ENCODE peak calls at places on chromosomes 3 and 15, in ten cellular contexts. One of them, this sample, is unnamed.

GRCh38 chr15:65494066-65494465 is 23.4 kb downstream of the DPP8 start:
- DNase-seq in Right ventricle myocardium superior: no peak
- DNase-seq in choroid plexus epithelial cell: no peak
- DNase-seq in endothelial cell: no peak
- DNase-seq in HuH-7: no peak
- DNase-seq in pancreas: no peak
- DNase-seq in left ventricle myocardium inferior: no peak
- DNase-seq in NCI-H1105: no peak
- DNase-seq in astrocyte of the spinal cord: no peak
- DNase-seq in stimulated activated naive B cell treated with anti-CD40 and anti-IgM and Interleukin-4, amounts not matched to agents 10 μg/mL and 1 μg/mL and 100 μg/mL, for 72 hours: no peak
- DNase-seq in this sample: no peak

GRCh38 chr3:48431224-48432029 is 1.5 kb upstream of the PLXNB1 start:
- DNase-seq in Right ventricle myocardium superior: peak; percentile 22
- DNase-seq in choroid plexus epithelial cell: no peak
- DNase-seq in endothelial cell: no peak
- DNase-seq in HuH-7: no peak
- DNase-seq in pancreas: no peak
- DNase-seq in left ventricle myocardium inferior: no peak
- DNase-seq in NCI-H1105: no peak
- DNase-seq in astrocyte of the spinal cord: no peak
- DNase-seq in stimulated activated naive B cell treated with anti-CD40 and anti-IgM and Interleukin-4, amounts not matched to agents 10 μg/mL and 1 μg/mL and 100 μg/mL, for 72 hours: no peak
- DNase-seq in this sample: no peak

GRCh38 chr3:89025185-89025584 is 82.2 kb upstream of the EPHA3 start:
- DNase-seq in Right ventricle myocardium superior: no peak
- DNase-seq in choroid plexus epithelial cell: peak; percentile 54
- DNase-seq in endothelial cell: no peak
- DNase-seq in HuH-7: no peak
- DNase-seq in pancreas: no peak
- DNase-seq in left ventricle myocardium inferior: no peak
- DNase-seq in NCI-H1105: peak; percentile 51
- DNase-seq in astrocyte of the spinal cord: peak; percentile 87
- DNase-seq in stimulated activated naive B cell treated with anti-CD40 and anti-IgM and Interleukin-4, amounts not matched to agents 10 μg/mL and 1 μg/mL and 100 μg/mL, for 72 hours: no peak
- DNase-seq in this sample: peak; percentile 44

GRCh38 chr3:164332856-164333802 is 745.2 kb downstream of the SI start:
- DNase-seq in Right ventricle myocardium superior: no peak
- DNase-seq in choroid plexus epithelial cell: peak; percentile 20
- DNase-seq in endothelial cell: no peak
- DNase-seq in HuH-7: no peak
- DNase-seq in pancreas: no peak
- DNase-seq in left ventricle myocardium inferior: no peak
- DNase-seq in NCI-H1105: no peak
- DNase-seq in astrocyte of the spinal cord: peak; percentile 20
- DNase-seq in stimulated activated naive B cell treated with anti-CD40 and anti-IgM and Interleukin-4, amounts not matched to agents 10 μg/mL and 1 μg/mL and 100 μg/mL, for 72 hours: no peak
- DNase-seq in this sample: no peak

GRCh38 chr3:1960506-1960905 is 138.2 kb upstream of the CNTN4 start:
- DNase-seq in Right ventricle myocardium superior: no peak
- DNase-seq in choroid plexus epithelial cell: no peak
- DNase-seq in endothelial cell: no peak
- DNase-seq in HuH-7: no peak
- DNase-seq in pancreas: no peak
- DNase-seq in left ventricle myocardium inferior: no peak
- DNase-seq in NCI-H1105: no peak
- DNase-seq in astrocyte of the spinal cord: no peak
- DNase-seq in stimulated activated naive B cell treated with anti-CD40 and anti-IgM and Interleukin-4, amounts not matched to agents 10 μg/mL and 1 μg/mL and 100 μg/mL, for 72 hours: no peak
- DNase-seq in this sample: no peak

GRCh38 chr3:45779746-45780735 is 16.3 kb downstream of the SLC6A20 start:
- DNase-seq in Right ventricle myocardium superior: no peak
- DNase-seq in choroid plexus epithelial cell: no peak
- DNase-seq in endothelial cell: no peak
- DNase-seq in HuH-7: no peak
- DNase-seq in pancreas: no peak
- DNase-seq in left ventricle myocardium inferior: no peak
- DNase-seq in NCI-H1105: no peak
- DNase-seq in astrocyte of the spinal cord: no peak
- DNase-seq in stimulated activated naive B cell treated with anti-CD40 and anti-IgM and Interleukin-4, amounts not matched to agents 10 μg/mL and 1 μg/mL and 100 μg/mL, for 72 hours: no peak
- DNase-seq in this sample: no peak

GRCh38 chr3:30455840-30456239 is 150.6 kb upstream of the TGFBR2 start:
- DNase-seq in Right ventricle myocardium superior: peak; percentile 46
- DNase-seq in choroid plexus epithelial cell: no peak
- DNase-seq in endothelial cell: no peak
- DNase-seq in HuH-7: no peak
- DNase-seq in pancreas: no peak
- DNase-seq in left ventricle myocardium inferior: peak; percentile 35
- DNase-seq in NCI-H1105: no peak
- DNase-seq in astrocyte of the spinal cord: no peak
- DNase-seq in stimulated activated naive B cell treated with anti-CD40 and anti-IgM and Interleukin-4, amounts not matched to agents 10 μg/mL and 1 μg/mL and 100 μg/mL, for 72 hours: no peak
- DNase-seq in this sample: no peak

GRCh38 chr15:89085289-89085906 is 2.9 kb upstream of the ABHD2 start:
- DNase-seq in Right ventricle myocardium superior: no peak
- DNase-seq in choroid plexus epithelial cell: no peak
- DNase-seq in endothelial cell: no peak
- DNase-seq in HuH-7: no peak
- DNase-seq in pancreas: no peak
- DNase-seq in left ventricle myocardium inferior: no peak
- DNase-seq in NCI-H1105: no peak
- DNase-seq in astrocyte of the spinal cord: no peak
- DNase-seq in stimulated activated naive B cell treated with anti-CD40 and anti-IgM and Interleukin-4, amounts not matched to agents 10 μg/mL and 1 μg/mL and 100 μg/mL, for 72 hours: no peak
- DNase-seq in this sample: no peak

GRCh38 chr15:90594297-90594696 is 64.6 kb downstream of the CRTC3 start:
- DNase-seq in Right ventricle myocardium superior: peak; percentile 84
- DNase-seq in choroid plexus epithelial cell: no peak
- DNase-seq in endothelial cell: no peak
- DNase-seq in HuH-7: no peak
- DNase-seq in pancreas: peak; percentile 71
- DNase-seq in left ventricle myocardium inferior: peak; percentile 68
- DNase-seq in NCI-H1105: no peak
- DNase-seq in astrocyte of the spinal cord: no peak
- DNase-seq in stimulated activated naive B cell treated with anti-CD40 and anti-IgM and Interleukin-4, amounts not matched to agents 10 μg/mL and 1 μg/mL and 100 μg/mL, for 72 hours: peak; percentile 71
- DNase-seq in this sample: no peak

GRCh38 chr3:133209871-133210550 is 171.8 kb downstream of the TMEM108 start:
- DNase-seq in Right ventricle myocardium superior: no peak
- DNase-seq in choroid plexus epithelial cell: no peak
- DNase-seq in endothelial cell: no peak
- DNase-seq in HuH-7: no peak
- DNase-seq in pancreas: no peak
- DNase-seq in left ventricle myocardium inferior: no peak
- DNase-seq in NCI-H1105: no peak
- DNase-seq in astrocyte of the spinal cord: peak; percentile 56
- DNase-seq in stimulated activated naive B cell treated with anti-CD40 and anti-IgM and Interleukin-4, amounts not matched to agents 10 μg/mL and 1 μg/mL and 100 μg/mL, for 72 hours: no peak
- DNase-seq in this sample: peak; percentile 16

GRCh38 chr15:67397139-67397538 is 123.8 kb upstream of the C15orf61 start:
- DNase-seq in Right ventricle myocardium superior: no peak
- DNase-seq in choroid plexus epithelial cell: peak; percentile 13
- DNase-seq in endothelial cell: no peak
- DNase-seq in HuH-7: no peak
- DNase-seq in pancreas: no peak
- DNase-seq in left ventricle myocardium inferior: no peak
- DNase-seq in NCI-H1105: no peak
- DNase-seq in astrocyte of the spinal cord: no peak
- DNase-seq in stimulated activated naive B cell treated with anti-CD40 and anti-IgM and Interleukin-4, amounts not matched to agents 10 μg/mL and 1 μg/mL and 100 μg/mL, for 72 hours: no peak
- DNase-seq in this sample: no peak

GRCh38 chr3:177979684-177980083 is 556.6 kb upstream of the KCNMB2 start:
- DNase-seq in Right ventricle myocardium superior: no peak
- DNase-seq in choroid plexus epithelial cell: no peak
- DNase-seq in endothelial cell: no peak
- DNase-seq in HuH-7: no peak
- DNase-seq in pancreas: no peak
- DNase-seq in left ventricle myocardium inferior: no peak
- DNase-seq in NCI-H1105: no peak
- DNase-seq in astrocyte of the spinal cord: no peak
- DNase-seq in stimulated activated naive B cell treated with anti-CD40 and anti-IgM and Interleukin-4, amounts not matched to agents 10 μg/mL and 1 μg/mL and 100 μg/mL, for 72 hours: no peak
- DNase-seq in this sample: no peak

GRCh38 chr3:195854628-195855300 is 43.0 kb upstream of the MUC4 start:
- DNase-seq in Right ventricle myocardium superior: peak; percentile 30
- DNase-seq in choroid plexus epithelial cell: no peak
- DNase-seq in endothelial cell: no peak
- DNase-seq in HuH-7: no peak
- DNase-seq in pancreas: no peak
- DNase-seq in left ventricle myocardium inferior: no peak
- DNase-seq in NCI-H1105: no peak
- DNase-seq in astrocyte of the spinal cord: no peak
- DNase-seq in stimulated activated naive B cell treated with anti-CD40 and anti-IgM and Interleukin-4, amounts not matched to agents 10 μg/mL and 1 μg/mL and 100 μg/mL, for 72 hours: no peak
- DNase-seq in this sample: no peak

GRCh38 chr3:144652573-144652972 is 681.0 kb downstream of the DIPK2A start:
- DNase-seq in Right ventricle myocardium superior: no peak
- DNase-seq in choroid plexus epithelial cell: peak; percentile 69
- DNase-seq in endothelial cell: no peak
- DNase-seq in HuH-7: no peak
- DNase-seq in pancreas: no peak
- DNase-seq in left ventricle myocardium inferior: no peak
- DNase-seq in NCI-H1105: no peak
- DNase-seq in astrocyte of the spinal cord: no peak
- DNase-seq in stimulated activated naive B cell treated with anti-CD40 and anti-IgM and Interleukin-4, amounts not matched to agents 10 μg/mL and 1 μg/mL and 100 μg/mL, for 72 hours: no peak
- DNase-seq in this sample: peak; percentile 77

GRCh38 chr3:55486101-55486856 is 827 bp downstream of the WNT5A start:
- DNase-seq in Right ventricle myocardium superior: peak; percentile 84
- DNase-seq in choroid plexus epithelial cell: peak; percentile 86
- DNase-seq in endothelial cell: peak; percentile 50
- DNase-seq in HuH-7: no peak
- DNase-seq in pancreas: peak; percentile 80
- DNase-seq in left ventricle myocardium inferior: peak; percentile 70
- DNase-seq in NCI-H1105: peak; percentile 45
- DNase-seq in astrocyte of the spinal cord: peak; percentile 91
- DNase-seq in stimulated activated naive B cell treated with anti-CD40 and anti-IgM and Interleukin-4, amounts not matched to agents 10 μg/mL and 1 μg/mL and 100 μg/mL, for 72 hours: no peak
- DNase-seq in this sample: no peak

GRCh38 chr3:59764131-59764530 is 714.3 kb upstream of the CFAP20DC start:
- DNase-seq in Right ventricle myocardium superior: no peak
- DNase-seq in choroid plexus epithelial cell: no peak
- DNase-seq in endothelial cell: no peak
- DNase-seq in HuH-7: no peak
- DNase-seq in pancreas: no peak
- DNase-seq in left ventricle myocardium inferior: no peak
- DNase-seq in NCI-H1105: no peak
- DNase-seq in astrocyte of the spinal cord: no peak
- DNase-seq in stimulated activated naive B cell treated with anti-CD40 and anti-IgM and Interleukin-4, amounts not matched to agents 10 μg/mL and 1 μg/mL and 100 μg/mL, for 72 hours: no peak
- DNase-seq in this sample: no peak

GRCh38 chr3:194561306-194561974 is 71.8 kb downstream of the TMEM44 start:
- DNase-seq in Right ventricle myocardium superior: no peak
- DNase-seq in choroid plexus epithelial cell: peak; percentile 51
- DNase-seq in endothelial cell: no peak
- DNase-seq in HuH-7: no peak
- DNase-seq in pancreas: no peak
- DNase-seq in left ventricle myocardium inferior: no peak
- DNase-seq in NCI-H1105: no peak
- DNase-seq in astrocyte of the spinal cord: peak; percentile 48
- DNase-seq in stimulated activated naive B cell treated with anti-CD40 and anti-IgM and Interleukin-4, amounts not matched to agents 10 μg/mL and 1 μg/mL and 100 μg/mL, for 72 hours: no peak
- DNase-seq in this sample: peak; percentile 52

GRCh38 chr3:116067275-116067674 is 378.0 kb downstream of the LSAMP start:
- DNase-seq in Right ventricle myocardium superior: no peak
- DNase-seq in choroid plexus epithelial cell: no peak
- DNase-seq in endothelial cell: no peak
- DNase-seq in HuH-7: no peak
- DNase-seq in pancreas: no peak
- DNase-seq in left ventricle myocardium inferior: no peak
- DNase-seq in NCI-H1105: no peak
- DNase-seq in astrocyte of the spinal cord: no peak
- DNase-seq in stimulated activated naive B cell treated with anti-CD40 and anti-IgM and Interleukin-4, amounts not matched to agents 10 μg/mL and 1 μg/mL and 100 μg/mL, for 72 hours: no peak
- DNase-seq in this sample: no peak

GRCh38 chr3:195876297-195877031 is 31.9 kb downstream of the TNK2 start:
- DNase-seq in Right ventricle myocardium superior: no peak
- DNase-seq in choroid plexus epithelial cell: no peak
- DNase-seq in endothelial cell: no peak
- DNase-seq in HuH-7: no peak
- DNase-seq in pancreas: no peak
- DNase-seq in left ventricle myocardium inferior: no peak
- DNase-seq in NCI-H1105: no peak
- DNase-seq in astrocyte of the spinal cord: no peak
- DNase-seq in stimulated activated naive B cell treated with anti-CD40 and anti-IgM and Interleukin-4, amounts not matched to agents 10 μg/mL and 1 μg/mL and 100 μg/mL, for 72 hours: no peak
- DNase-seq in this sample: no peak

GRCh38 chr3:47394140-47394855 is 13.5 kb downstream of the PTPN23 start:
- DNase-seq in Right ventricle myocardium superior: no peak
- DNase-seq in choroid plexus epithelial cell: peak; percentile 73
- DNase-seq in endothelial cell: no peak
- DNase-seq in HuH-7: no peak
- DNase-seq in pancreas: no peak
- DNase-seq in left ventricle myocardium inferior: no peak
- DNase-seq in NCI-H1105: no peak
- DNase-seq in astrocyte of the spinal cord: no peak
- DNase-seq in stimulated activated naive B cell treated with anti-CD40 and anti-IgM and Interleukin-4, amounts not matched to agents 10 μg/mL and 1 μg/mL and 100 μg/mL, for 72 hours: no peak
- DNase-seq in this sample: no peak

GRCh38 chr3:171227333-171227732 is 200.8 kb upstream of the SLC2A2 start:
- DNase-seq in Right ventricle myocardium superior: no peak
- DNase-seq in choroid plexus epithelial cell: no peak
- DNase-seq in endothelial cell: no peak
- DNase-seq in HuH-7: no peak
- DNase-seq in pancreas: no peak
- DNase-seq in left ventricle myocardium inferior: no peak
- DNase-seq in NCI-H1105: no peak
- DNase-seq in astrocyte of the spinal cord: no peak
- DNase-seq in stimulated activated naive B cell treated with anti-CD40 and anti-IgM and Interleukin-4, amounts not matched to agents 10 μg/mL and 1 μg/mL and 100 μg/mL, for 72 hours: no peak
- DNase-seq in this sample: no peak

GRCh38 chr3:65425880-65426279 is 612.8 kb downstream of the MAGI1 start:
- DNase-seq in Right ventricle myocardium superior: no peak
- DNase-seq in choroid plexus epithelial cell: peak; percentile 60
- DNase-seq in endothelial cell: peak; percentile 20
- DNase-seq in HuH-7: peak; percentile 2
- DNase-seq in pancreas: no peak
- DNase-seq in left ventricle myocardium inferior: no peak
- DNase-seq in NCI-H1105: no peak
- DNase-seq in astrocyte of the spinal cord: peak; percentile 26
- DNase-seq in stimulated activated naive B cell treated with anti-CD40 and anti-IgM and Interleukin-4, amounts not matched to agents 10 μg/mL and 1 μg/mL and 100 μg/mL, for 72 hours: no peak
- DNase-seq in this sample: no peak

GRCh38 chr3:4711680-4711992 is 218.5 kb downstream of the ITPR1 start:
- DNase-seq in Right ventricle myocardium superior: no peak
- DNase-seq in choroid plexus epithelial cell: no peak
- DNase-seq in endothelial cell: no peak
- DNase-seq in HuH-7: no peak
- DNase-seq in pancreas: no peak
- DNase-seq in left ventricle myocardium inferior: no peak
- DNase-seq in NCI-H1105: no peak
- DNase-seq in astrocyte of the spinal cord: peak; percentile 40
- DNase-seq in stimulated activated naive B cell treated with anti-CD40 and anti-IgM and Interleukin-4, amounts not matched to agents 10 μg/mL and 1 μg/mL and 100 μg/mL, for 72 hours: no peak
- DNase-seq in this sample: no peak

GRCh38 chr15:98842192-98842972 is 165.2 kb downstream of the PGPEP1L start:
- DNase-seq in Right ventricle myocardium superior: no peak
- DNase-seq in choroid plexus epithelial cell: no peak
- DNase-seq in endothelial cell: no peak
- DNase-seq in HuH-7: no peak
- DNase-seq in pancreas: no peak
- DNase-seq in left ventricle myocardium inferior: no peak
- DNase-seq in NCI-H1105: no peak
- DNase-seq in astrocyte of the spinal cord: peak; percentile 37
- DNase-seq in stimulated activated naive B cell treated with anti-CD40 and anti-IgM and Interleukin-4, amounts not matched to agents 10 μg/mL and 1 μg/mL and 100 μg/mL, for 72 hours: no peak
- DNase-seq in this sample: no peak

GRCh38 chr15:40333922-40334492 is 6.7 kb downstream of the CCDC9B start:
- DNase-seq in Right ventricle myocardium superior: peak; percentile 87
- DNase-seq in choroid plexus epithelial cell: peak; percentile 90
- DNase-seq in endothelial cell: peak; percentile 48
- DNase-seq in HuH-7: no peak
- DNase-seq in pancreas: no peak
- DNase-seq in left ventricle myocardium inferior: peak; percentile 78
- DNase-seq in NCI-H1105: no peak
- DNase-seq in astrocyte of the spinal cord: peak; percentile 77
- DNase-seq in stimulated activated naive B cell treated with anti-CD40 and anti-IgM and Interleukin-4, amounts not matched to agents 10 μg/mL and 1 μg/mL and 100 μg/mL, for 72 hours: peak; percentile 30
- DNase-seq in this sample: no peak

GRCh38 chr3:48682786-48683185 is 2.9 kb downstream of the NCKIPSD start:
- DNase-seq in Right ventricle myocardium superior: peak; percentile 22
- DNase-seq in choroid plexus epithelial cell: no peak
- DNase-seq in endothelial cell: no peak
- DNase-seq in HuH-7: no peak
- DNase-seq in pancreas: no peak
- DNase-seq in left ventricle myocardium inferior: no peak
- DNase-seq in NCI-H1105: no peak
- DNase-seq in astrocyte of the spinal cord: no peak
- DNase-seq in stimulated activated naive B cell treated with anti-CD40 and anti-IgM and Interleukin-4, amounts not matched to agents 10 μg/mL and 1 μg/mL and 100 μg/mL, for 72 hours: no peak
- DNase-seq in this sample: no peak

GRCh38 chr3:196837819-196838420 is 29.8 kb upstream of the SENP5 start:
- DNase-seq in Right ventricle myocardium superior: peak; percentile 62
- DNase-seq in choroid plexus epithelial cell: peak; percentile 69
- DNase-seq in endothelial cell: peak; percentile 68
- DNase-seq in HuH-7: peak; percentile 69
- DNase-seq in pancreas: peak; percentile 50
- DNase-seq in left ventricle myocardium inferior: peak; percentile 50
- DNase-seq in NCI-H1105: peak; percentile 70
- DNase-seq in astrocyte of the spinal cord: peak; percentile 32
- DNase-seq in stimulated activated naive B cell treated with anti-CD40 and anti-IgM and Interleukin-4, amounts not matched to agents 10 μg/mL and 1 μg/mL and 100 μg/mL, for 72 hours: peak; percentile 32
- DNase-seq in this sample: no peak

GRCh38 chr3:3802021-3802420 is 2.8 kb downstream of the LRRN1 start:
- DNase-seq in Right ventricle myocardium superior: no peak
- DNase-seq in choroid plexus epithelial cell: no peak
- DNase-seq in endothelial cell: peak; percentile 10
- DNase-seq in HuH-7: no peak
- DNase-seq in pancreas: no peak
- DNase-seq in left ventricle myocardium inferior: no peak
- DNase-seq in NCI-H1105: no peak
- DNase-seq in astrocyte of the spinal cord: no peak
- DNase-seq in stimulated activated naive B cell treated with anti-CD40 and anti-IgM and Interleukin-4, amounts not matched to agents 10 μg/mL and 1 μg/mL and 100 μg/mL, for 72 hours: no peak
- DNase-seq in this sample: no peak

This sample was measured in BJ.